ENCODE peak calls at places on chromosome 11, in four cellular contexts. X is K562, B is HepG2, H is SK-N-SH. M is an unnamed sample.

GRCh38 chr11:47566166-47566546 is 757 bp downstream of the PTPMT1 start:
- DNase-seq in H (no peak), X (peak), B (no peak), M (no peak)

GRCh38 chr11:7506243-7506642 is 7.6 kb upstream of the PPFIBP2 start:
- DNase-seq in X (no peak), H (no peak), B (no peak), M (no peak)

GRCh38 chr11:29159552-29160465 is 857.0 kb downstream of the KCNA4 start:
- DNase-seq in H (peak), B (peak), X (peak), M (no peak)

GRCh38 chr11:134347441-134347840 is 15.7 kb downstream of the GLB1L2 start:
- DNase-seq in X (no peak), H (no peak), B (no peak), M (no peak)

GRCh38 chr11:112412383-112412782 is 151.7 kb upstream of the PLET1 start:
- DNase-seq in X (no peak), B (no peak), H (no peak), M (no peak)

GRCh38 chr11:5364214-5364613 is 12.9 kb downstream of the OR51B6 start:
- DNase-seq in X (peak), B (no peak), H (no peak), M (no peak)

GRCh38 chr11:44016129-44016528 is 31.7 kb upstream of the ACCSL start:
- DNase-seq in H (no peak), X (no peak), B (no peak), M (no peak)

GRCh38 chr11:96329419-96329818 is 13.6 kb downstream of the MAML2 start:
- DNase-seq in B (no peak), H (no peak), X (peak), M (no peak)

DNA sequence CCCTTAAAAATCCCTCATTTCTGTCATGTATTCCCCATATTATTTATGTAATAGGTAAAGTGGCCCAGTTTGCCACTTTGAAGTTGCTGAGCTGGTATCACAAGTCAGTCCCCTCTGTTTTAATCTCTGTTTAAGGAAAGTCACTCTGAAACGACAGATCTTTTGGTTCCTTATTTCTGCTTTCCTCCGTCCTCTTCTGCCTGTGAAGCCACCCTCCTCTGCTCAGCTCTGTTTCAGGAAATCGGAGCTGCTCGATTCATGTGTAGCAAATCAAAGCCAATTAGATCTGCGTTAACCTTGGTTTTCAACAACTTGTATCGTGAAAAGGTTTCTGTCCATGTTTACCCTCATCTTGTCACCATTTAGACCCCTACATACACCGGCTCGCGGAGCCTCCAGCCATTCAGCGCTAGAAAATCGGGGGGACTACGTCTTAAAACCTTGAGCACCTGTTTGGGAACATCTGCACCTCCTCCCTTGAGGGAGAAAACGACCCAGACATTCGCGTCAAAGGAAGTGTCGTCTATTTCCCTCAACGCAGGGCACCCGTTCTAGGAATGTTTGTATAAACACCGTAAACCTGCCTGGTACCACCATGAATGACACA is 572 bp upstream of the SC5D start:
- DNase-seq in H (peak), B (no peak), X (peak), M (peak)
- TF ChIP-seq FOXM1 in H (no peak), B (no peak), X (no peak), M (no peak)

GRCh38 chr11:82747471-82747870 is 13.8 kb upstream of the FAM181B start:
- DNase-seq in B (no peak), X (no peak), H (no peak), M (no peak)

GRCh38 chr11:82754410-82754809 is 20.7 kb upstream of the FAM181B start:
- DNase-seq in H (no peak), X (no peak), B (no peak), M (no peak)

GRCh38 chr11:82752801-82753200 is 19.1 kb upstream of the FAM181B start:
- DNase-seq in H (no peak), X (no peak), B (no peak), M (no peak)

GRCh38 chr11:82750643-82751139 is 17.0 kb upstream of the FAM181B start:
- DNase-seq in X (no peak), H (peak), B (no peak), M (no peak)
- TF ChIP-seq USF2 in X (no peak), H (no peak), B (no peak), M (no peak)

GRCh38 chr11:73999581-74000306 is 9.1 kb downstream of the UCP3 start:
- DNase-seq in H (no peak), X (no peak), B (no peak), M (no peak)
- TF ChIP-seq FOXM1 in H (no peak), X (no peak), B (no peak), M (no peak)

GRCh38 chr11:1669546-1670218 is 27.3 kb upstream of the KRTAP5-6 start:
- DNase-seq in X (no peak), H (peak), B (no peak), M (no peak)

GRCh38 chr11:1673841-1674193 is 23.2 kb upstream of the KRTAP5-6 start:
- DNase-seq in B (peak), H (no peak), X (no peak), M (no peak)

GRCh38 chr11:1672613-1673400 is 24.2 kb upstream of the KRTAP5-6 start:
- DNase-seq in H (no peak), X (no peak), B (no peak), M (no peak)

GRCh38 chr11:1670928-1671371 is 26.0 kb upstream of the KRTAP5-6 start:
- DNase-seq in X (no peak), B (no peak), H (no peak), M (no peak)

GRCh38 chr11:1671658-1672057 is 25.3 kb upstream of the KRTAP5-6 start:
- DNase-seq in H (no peak), B (no peak), X (no peak), M (no peak)
- TF ChIP-seq USF2 in H (no peak), B (no peak), X (no peak), M (no peak)

GRCh38 chr11:35879361-35879760 is 64.5 kb upstream of the LDLRAD3 start:
- DNase-seq in X (no peak), B (no peak), H (no peak), M (no peak)
- TF ChIP-seq FOXM1 in X (no peak), B (no peak), H (no peak), M (no peak)

GRCh38 chr11:120296554-120296953 is 28.5 kb upstream of the TLCD5 start:
- DNase-seq in X (no peak), B (no peak), H (no peak), M (no peak)
- TF ChIP-seq USF2 in X (no peak), B (no peak), H (no peak), M (no peak)

DNA sequence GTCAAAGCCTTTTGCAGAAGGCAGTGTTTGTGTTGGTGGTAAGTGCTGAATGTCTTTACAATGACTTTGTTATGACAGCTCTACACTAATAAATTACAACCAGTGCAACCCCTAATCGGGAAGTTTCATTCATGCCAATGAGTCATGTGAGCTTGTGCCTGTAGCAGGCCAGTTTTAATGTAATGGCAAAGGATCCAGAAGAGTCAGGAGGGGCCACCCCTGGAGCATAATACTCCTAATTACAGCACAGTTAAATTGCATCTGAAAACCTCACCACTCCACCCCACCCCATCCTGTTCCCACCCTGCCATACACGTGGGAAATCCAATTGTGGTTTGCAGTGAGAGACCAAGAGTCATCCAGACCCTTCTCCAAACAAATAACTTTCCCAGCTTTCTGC is 277.4 kb upstream of the FAT3 start:
- DNase-seq in X (peak), H (no peak), B (no peak), M (no peak)
- TF ChIP-seq FOXM1 in X (no peak), H (no peak), B (no peak), M (no peak)

DNA sequence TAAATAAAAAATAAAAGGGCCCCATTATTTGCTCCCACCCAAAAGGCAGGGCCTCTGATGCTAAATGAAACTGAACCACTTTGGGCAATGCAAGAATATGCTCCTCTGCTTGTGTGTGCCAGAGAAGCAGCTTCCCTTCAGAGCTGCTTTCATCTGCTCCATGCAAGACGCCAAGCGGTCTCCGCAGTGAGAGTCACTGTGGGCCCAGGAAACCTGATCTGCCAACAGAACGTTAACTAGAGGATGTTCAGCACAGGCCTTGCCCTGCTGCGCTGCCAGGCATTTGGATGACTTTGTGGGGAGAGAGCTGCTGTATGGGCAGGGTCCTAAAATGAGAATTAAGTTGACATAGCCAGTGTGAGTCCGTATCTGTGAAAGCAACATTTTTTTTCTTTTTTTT is 43.7 kb upstream of the APOA1 start:
- DNase-seq in X (no peak), H (no peak), B (no peak), M (no peak)
- TF ChIP-seq USF2 in X (no peak), H (no peak), B (no peak), M (no peak)

GRCh38 chr11:46175401-46176002 is 54.2 kb upstream of the PHF21A start:
- DNase-seq in X (no peak), B (no peak), H (no peak), M (no peak)

GRCh38 chr11:46181387-46181786 is 60.1 kb upstream of the PHF21A start:
- DNase-seq in B (no peak), X (no peak), H (no peak), M (no peak)

GRCh38 chr11:46178542-46178941 is 57.3 kb upstream of the PHF21A start:
- DNase-seq in B (no peak), X (no peak), H (no peak), M (no peak)

GRCh38 chr11:46180741-46181140 is 59.5 kb upstream of the PHF21A start:
- DNase-seq in B (no peak), H (no peak), X (no peak), M (no peak)

GRCh38 chr11:46176421-46176820 is 55.2 kb upstream of the PHF21A start:
- DNase-seq in H (no peak), X (no peak), B (no peak), M (no peak)
- TF ChIP-seq FOXM1 in H (no peak), X (no peak), B (no peak), M (no peak)

GRCh38 chr11:129895126-129896041 is at the start of gene NFRKB:
- DNase-seq in X (peak), B (peak), H (peak), M (peak)

GRCh38 chr11:129894281-129895125 is 875 bp downstream of the NFRKB start:
- DNase-seq in B (no peak), H (no peak), X (peak), M (no peak)

GRCh38 chr11:129896062-129896461 is 684 bp upstream of the NFRKB start:
- DNase-seq in X (peak), H (peak), B (no peak), M (no peak)
- TF ChIP-seq USF2 in X (no peak), H (no peak), B (no peak), M (no peak)

M was measured in GM12878.